ENCODE peak calls at places on chromosomes 3 and 15, in five cellular contexts. One of them, this sample, is unnamed. For H3K27me3 and H3K4me1, the result is how much of the 10 kb centered on the place peaks cover.

GRCh38 chr3:190314741-190315140 is 7.5 kb downstream of the CLDN1 start:
- DNase-seq in prostate gland: no peak
- DNase-seq in HepG2: no peak
- DNase-seq in endothelial cell of umbilical vein: no peak
- DNase-seq in SJSA1: no peak
- DNase-seq in this sample: no peak

GRCh38 chr3:25380222-25380739 is 47.8 kb upstream of the RARB start:
- DNase-seq in HepG2: no peak
- DNase-seq in SJSA1: peak
- DNase-seq in endothelial cell of umbilical vein: no peak
- DNase-seq in prostate gland: no peak
- DNase-seq in this sample: peak

GRCh38 chr15:88986949-88987589 is 73.9 kb upstream of the MFGE8 start:
- DNase-seq in prostate gland: no peak
- DNase-seq in SJSA1: no peak
- DNase-seq in HepG2: no peak
- DNase-seq in endothelial cell of umbilical vein: no peak
- DNase-seq in this sample: no peak

GRCh38 chr3:127208483-127209100 is 15.7 kb downstream of the PRR23E start:
- DNase-seq in endothelial cell of umbilical vein: no peak
- DNase-seq in prostate gland: no peak
- DNase-seq in HepG2: no peak
- DNase-seq in SJSA1: peak
- DNase-seq in this sample: no peak

GRCh38 chr3:3053974-3054373 is 56.2 kb downstream of the IL5RA start:
- DNase-seq in endothelial cell of umbilical vein: no peak
- DNase-seq in SJSA1: no peak
- DNase-seq in prostate gland: no peak
- DNase-seq in HepG2: no peak
- DNase-seq in this sample: no peak

GRCh38 chr3:125119752-125120369 is 64.1 kb upstream of the HEG1 start:
- DNase-seq in prostate gland: no peak
- DNase-seq in endothelial cell of umbilical vein: no peak
- DNase-seq in HepG2: no peak
- DNase-seq in SJSA1: no peak
- DNase-seq in this sample: no peak

GRCh38 chr3:112491373-112491772 is 7.9 kb downstream of the BTLA start:
- DNase-seq in HepG2: no peak
- DNase-seq in endothelial cell of umbilical vein: no peak
- DNase-seq in prostate gland: no peak
- DNase-seq in SJSA1: no peak
- DNase-seq in this sample: no peak

GRCh38 chr15:63338170-63338569 is 43.5 kb downstream of the CA12 start:
- DNase-seq in prostate gland: no peak
- DNase-seq in HepG2: no peak
- DNase-seq in endothelial cell of umbilical vein: no peak
- DNase-seq in SJSA1: no peak
- DNase-seq in this sample: peak

GRCh38 chr3:11381563-11381962 is 109.4 kb downstream of the ATG7 start:
- DNase-seq in HepG2: no peak
- DNase-seq in prostate gland: no peak
- DNase-seq in SJSA1: no peak
- DNase-seq in endothelial cell of umbilical vein: no peak
- DNase-seq in this sample: no peak

GRCh38 chr15:73321496-73322344 is 47.0 kb downstream of the HCN4 start:
- DNase-seq in HepG2: no peak
- DNase-seq in SJSA1: no peak
- DNase-seq in endothelial cell of umbilical vein: no peak
- DNase-seq in prostate gland: no peak
- DNase-seq in this sample: no peak

GRCh38 chr3:197718904-197719303 is 17.8 kb downstream of the RUBCN start:
- DNase-seq in HepG2: peak
- DNase-seq in endothelial cell of umbilical vein: peak
- DNase-seq in SJSA1: no peak
- DNase-seq in prostate gland: no peak
- DNase-seq in this sample: peak

GRCh38 chr3:112973325-112974177 is 1.4 kb downstream of the CD200R1 start:
- DNase-seq in endothelial cell of umbilical vein: no peak
- DNase-seq in HepG2: no peak
- DNase-seq in SJSA1: no peak
- DNase-seq in prostate gland: no peak
- DNase-seq in this sample: no peak

GRCh38 chr3:172846103-172846561 is 95.6 kb downstream of the ECT2 start:
- DNase-seq in SJSA1: no peak
- DNase-seq in HepG2: no peak
- DNase-seq in prostate gland: no peak
- DNase-seq in endothelial cell of umbilical vein: no peak
- DNase-seq in this sample: no peak

GRCh38 chr3:32961189-32961715 is 9.8 kb downstream of the CCR4 start:
- DNase-seq in endothelial cell of umbilical vein: no peak
- DNase-seq in prostate gland: no peak
- DNase-seq in HepG2: no peak
- DNase-seq in SJSA1: no peak
- DNase-seq in this sample: no peak

GRCh38 chr3:14374444-14374883 is 27.9 kb upstream of the SLC6A6 start:
- DNase-seq in HepG2: no peak
- DNase-seq in SJSA1: peak
- DNase-seq in prostate gland: peak
- DNase-seq in endothelial cell of umbilical vein: no peak
- DNase-seq in this sample: no peak

GRCh38 chr15:68997930-68998777 is 16.3 kb upstream of the NOX5 start:
- DNase-seq in prostate gland: no peak
- DNase-seq in HepG2: no peak
- DNase-seq in SJSA1: no peak
- DNase-seq in endothelial cell of umbilical vein: no peak
- DNase-seq in this sample: no peak

GRCh38 chr3:125165189-125165947 is 47.2 kb downstream of the SLC12A8 start:
- DNase-seq in SJSA1: no peak
- DNase-seq in prostate gland: no peak
- DNase-seq in HepG2: peak
- DNase-seq in endothelial cell of umbilical vein: peak
- DNase-seq in this sample: peak

GRCh38 chr15:101539492-101539891 is 50.0 kb upstream of the PCSK6 start:
- DNase-seq in endothelial cell of umbilical vein: no peak
- DNase-seq in SJSA1: peak
- DNase-seq in HepG2: no peak
- DNase-seq in prostate gland: no peak
- DNase-seq in this sample: no peak

GRCh38 chr3:51704511-51704950 is 2.3 kb upstream of the GRM2 start:
- DNase-seq in HepG2: no peak
- DNase-seq in endothelial cell of umbilical vein: no peak
- DNase-seq in SJSA1: no peak
- DNase-seq in prostate gland: no peak
- DNase-seq in this sample: no peak

GRCh38 chr3:51622402-51622801 is 48.6 kb upstream of the TEX264 start:
- DNase-seq in HepG2: no peak
- DNase-seq in endothelial cell of umbilical vein: no peak
- DNase-seq in SJSA1: no peak
- DNase-seq in prostate gland: no peak
- DNase-seq in this sample: peak

GRCh38 chr3:126784254-126784653 is 80.2 kb downstream of the CHCHD6 start:
- DNase-seq in HepG2: no peak
- DNase-seq in prostate gland: no peak
- DNase-seq in SJSA1: no peak
- DNase-seq in endothelial cell of umbilical vein: no peak
- DNase-seq in this sample: no peak

GRCh38 chr3:156648086-156648485 is 26.3 kb upstream of the TIPARP start:
- DNase-seq in endothelial cell of umbilical vein: no peak
- DNase-seq in HepG2: no peak
- DNase-seq in SJSA1: no peak
- DNase-seq in prostate gland: no peak
- DNase-seq in this sample: no peak

GRCh38 chr3:16338124-16338523 is 73.1 kb downstream of the OXNAD1 start:
- DNase-seq in SJSA1: no peak
- DNase-seq in prostate gland: no peak
- DNase-seq in HepG2: no peak
- DNase-seq in endothelial cell of umbilical vein: no peak
- DNase-seq in this sample: peak

GRCh38 chr3:14876942-14877341 is 58.2 kb downstream of the FGD5 start:
- DNase-seq in SJSA1: no peak
- DNase-seq in HepG2: no peak
- DNase-seq in prostate gland: peak
- DNase-seq in endothelial cell of umbilical vein: peak
- DNase-seq in this sample: no peak

GRCh38 chr3:112604536-112604935 is 36.4 kb downstream of the CCDC80 start:
- DNase-seq in prostate gland: no peak
- DNase-seq in HepG2: no peak
- DNase-seq in SJSA1: no peak
- DNase-seq in endothelial cell of umbilical vein: peak
- DNase-seq in this sample: peak

GRCh38 chr3:11544413-11545181 is 99.1 kb downstream of the VGLL4 start:
- DNase-seq in SJSA1: peak
- DNase-seq in HepG2: peak
- DNase-seq in endothelial cell of umbilical vein: no peak
- DNase-seq in prostate gland: no peak
- DNase-seq in this sample: no peak

GRCh38 chr3:42527368-42527917 is 25.0 kb downstream of the VIPR1 start:
- DNase-seq in endothelial cell of umbilical vein: no peak
- DNase-seq in prostate gland: no peak
- DNase-seq in SJSA1: no peak
- DNase-seq in HepG2: no peak
- DNase-seq in this sample: no peak

GRCh38 chr15:74332611-74333010 is 34.8 kb downstream of the CYP11A1 start:
- DNase-seq in prostate gland: no peak
- DNase-seq in HepG2: no peak
- DNase-seq in SJSA1: no peak
- DNase-seq in endothelial cell of umbilical vein: no peak
- DNase-seq in this sample: no peak
- H3K4me3 ChIP-seq in prostate gland: no peak
- H3K4me3 ChIP-seq in HepG2: no peak
- H3K4me3 ChIP-seq in SJSA1: no peak
- H3K4me3 ChIP-seq in endothelial cell of umbilical vein: no peak
- H3K4me3 ChIP-seq in this sample: no peak

DNA sequence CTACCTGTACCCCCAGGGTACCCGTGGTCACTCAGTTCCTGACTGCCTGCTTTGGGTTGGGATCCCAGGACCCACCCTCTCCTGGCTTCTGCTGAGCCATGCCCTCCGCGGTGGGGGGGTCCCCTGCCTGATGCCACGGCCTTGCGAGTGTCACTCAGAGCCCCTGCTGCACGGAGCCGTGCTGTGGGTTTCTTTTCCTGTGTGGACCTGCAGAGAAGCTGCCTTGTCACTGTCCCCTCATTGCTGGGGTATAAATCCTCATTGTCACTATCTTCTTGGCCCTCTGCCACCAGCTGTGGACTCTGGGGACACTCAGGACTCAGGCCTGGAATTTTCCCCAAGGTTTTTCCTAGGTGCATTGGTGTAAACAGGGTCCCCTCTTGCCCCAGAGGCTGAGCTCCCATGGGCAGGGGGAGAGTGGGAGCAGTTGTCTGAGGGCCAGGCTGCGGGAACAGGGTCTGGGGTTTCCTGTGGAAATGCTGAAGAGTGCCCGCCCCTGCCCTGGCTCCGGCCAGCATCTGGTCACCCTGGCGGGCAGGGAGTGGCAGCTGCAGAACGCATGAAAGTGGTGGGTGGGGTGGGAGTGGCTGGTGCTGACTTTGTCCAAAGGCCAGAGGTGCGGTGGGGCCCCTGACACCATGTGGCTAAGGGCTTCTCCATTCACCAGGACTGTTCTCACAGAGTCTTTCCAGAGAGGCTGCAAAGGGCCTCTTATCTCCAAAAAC is 191.7 kb downstream of the GOLGA6L6 start:
- DNase-seq in prostate gland: no peak
- DNase-seq in SJSA1: no peak
- DNase-seq in endothelial cell of umbilical vein: no peak
- DNase-seq in HepG2: no peak
- DNase-seq in this sample: no peak
- H3K27me3 ChIP-seq in prostate gland: under half
- H3K27me3 ChIP-seq in SJSA1: under half
- H3K27me3 ChIP-seq in endothelial cell of umbilical vein: under half
- H3K27me3 ChIP-seq in HepG2: under half
- H3K27me3 ChIP-seq in this sample: under half

GRCh38 chr3:66475386-66476020 is 25.3 kb downstream of the LRIG1 start:
- DNase-seq in prostate gland: peak
- DNase-seq in SJSA1: no peak
- DNase-seq in endothelial cell of umbilical vein: no peak
- DNase-seq in HepG2: peak
- DNase-seq in this sample: no peak

GRCh38 chr3:66477846-66478245 is 23.0 kb downstream of the LRIG1 start:
- DNase-seq in endothelial cell of umbilical vein: no peak
- DNase-seq in prostate gland: no peak
- DNase-seq in HepG2: no peak
- DNase-seq in SJSA1: no peak
- DNase-seq in this sample: no peak

GRCh38 chr3:66479532-66479947 is 21.3 kb downstream of the LRIG1 start:
- DNase-seq in endothelial cell of umbilical vein: no peak
- DNase-seq in SJSA1: no peak
- DNase-seq in HepG2: no peak
- DNase-seq in prostate gland: no peak
- DNase-seq in this sample: no peak

GRCh38 chr3:66478923-66479322 is 21.9 kb downstream of the LRIG1 start:
- DNase-seq in HepG2: no peak
- DNase-seq in endothelial cell of umbilical vein: no peak
- DNase-seq in prostate gland: no peak
- DNase-seq in SJSA1: no peak
- DNase-seq in this sample: no peak

GRCh38 chr3:66476852-66477381 is 23.9 kb downstream of the LRIG1 start:
- DNase-seq in prostate gland: no peak
- DNase-seq in SJSA1: no peak
- DNase-seq in endothelial cell of umbilical vein: no peak
- DNase-seq in HepG2: peak
- DNase-seq in this sample: no peak
- H3K4me1 ChIP-seq in prostate gland: half or more
- H3K4me1 ChIP-seq in SJSA1: half or more
- H3K4me1 ChIP-seq in endothelial cell of umbilical vein: half or more
- H3K4me1 ChIP-seq in HepG2: half or more
- H3K4me1 ChIP-seq in this sample: under half

GRCh38 chr3:186361612-186362408 is at the start of gene DGKG:
- DNase-seq in HepG2: no peak
- DNase-seq in endothelial cell of umbilical vein: no peak
- DNase-seq in prostate gland: no peak
- DNase-seq in SJSA1: no peak
- DNase-seq in this sample: peak

GRCh38 chr3:186360779-186361178 is 1.3 kb downstream of the DGKG start:
- DNase-seq in prostate gland: no peak
- DNase-seq in SJSA1: no peak
- DNase-seq in endothelial cell of umbilical vein: no peak
- DNase-seq in HepG2: no peak
- DNase-seq in this sample: no peak

GRCh38 chr3:186362988-186363387 is 954 bp upstream of the DGKG start:
- DNase-seq in HepG2: no peak
- DNase-seq in prostate gland: no peak
- DNase-seq in endothelial cell of umbilical vein: no peak
- DNase-seq in SJSA1: no peak
- DNase-seq in this sample: no peak

GRCh38 chr3:186361246-186361611 is 805 bp downstream of the DGKG start:
- DNase-seq in HepG2: no peak
- DNase-seq in SJSA1: no peak
- DNase-seq in prostate gland: no peak
- DNase-seq in endothelial cell of umbilical vein: no peak
- DNase-seq in this sample: no peak

DNA sequence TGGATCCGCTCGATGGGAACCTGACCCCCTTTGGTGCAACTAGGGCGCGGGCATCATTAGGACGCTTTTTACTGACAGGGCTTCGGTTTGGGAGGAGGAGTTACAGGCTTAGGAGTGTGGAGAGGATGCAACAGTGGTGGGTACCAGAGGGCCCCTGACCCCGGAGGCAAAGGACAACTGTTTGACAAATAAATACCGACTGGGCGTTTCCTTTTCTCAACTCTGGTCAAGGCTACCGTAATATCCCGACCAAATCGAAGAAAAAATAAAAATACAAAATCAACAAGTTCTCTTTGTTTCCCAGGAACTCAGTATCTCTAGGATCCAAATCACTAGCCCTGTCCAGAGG is 349 bp upstream of the DGKG start:
- DNase-seq in prostate gland: no peak
- DNase-seq in endothelial cell of umbilical vein: no peak
- DNase-seq in SJSA1: no peak
- DNase-seq in HepG2: peak
- DNase-seq in this sample: no peak
- H3K4me3 ChIP-seq in prostate gland: peak
- H3K4me3 ChIP-seq in endothelial cell of umbilical vein: no peak
- H3K4me3 ChIP-seq in SJSA1: no peak
- H3K4me3 ChIP-seq in HepG2: peak
- H3K4me3 ChIP-seq in this sample: peak